ENCODE peak calls at places on chromosomes 13 and 19, in four cellular contexts. One of them, this sample, is unnamed.
A peak's percentile ranks its signal among the peaks of the same experiment; 100 is the strongest.

GRCh38 chr13:37617162-37617561 is 18.6 kb upstream of the POSTN start:
- DNase-seq in brain microvascular endothelial cell: peak; percentile 90
- DNase-seq in fibroblast of lung: peak; percentile 42
- DNase-seq in Peyer's patch: no peak
- DNase-seq in this sample: no peak

GRCh38 chr19:13260883-13261653 is 110.9 kb downstream of the IER2 start:
- DNase-seq in brain microvascular endothelial cell: peak; percentile 89
- DNase-seq in fibroblast of lung: peak; percentile 88
- DNase-seq in Peyer's patch: no peak
- DNase-seq in this sample: no peak

GRCh38 chr13:24148414-24149305 is 11.9 kb upstream of the SPATA13 start:
- DNase-seq in brain microvascular endothelial cell: peak; percentile 94
- DNase-seq in fibroblast of lung: peak; percentile 97
- DNase-seq in Peyer's patch: no peak
- DNase-seq in this sample: no peak

GRCh38 chr19:10593820-10594637 is 6.9 kb upstream of the AP1M2 start:
- DNase-seq in brain microvascular endothelial cell: no peak
- DNase-seq in fibroblast of lung: no peak
- DNase-seq in Peyer's patch: peak; percentile 71
- DNase-seq in this sample: no peak

GRCh38 chr13:46934749-46935148 is 37.9 kb upstream of the HTR2A start:
- DNase-seq in brain microvascular endothelial cell: no peak
- DNase-seq in fibroblast of lung: no peak
- DNase-seq in Peyer's patch: no peak
- DNase-seq in this sample: no peak

GRCh38 chr19:7986321-7987083 is 18.9 kb downstream of the ELAVL1 start:
- DNase-seq in brain microvascular endothelial cell: peak; percentile 61
- DNase-seq in fibroblast of lung: peak; percentile 68
- DNase-seq in Peyer's patch: no peak
- DNase-seq in this sample: no peak

GRCh38 chr13:67139551-67139950 is 90.6 kb downstream of the PCDH9 start:
- DNase-seq in brain microvascular endothelial cell: no peak
- DNase-seq in fibroblast of lung: peak; percentile 20
- DNase-seq in Peyer's patch: no peak
- DNase-seq in this sample: no peak

GRCh38 chr13:43383488-43384165 is 360.2 kb downstream of the DNAJC15 start:
- DNase-seq in brain microvascular endothelial cell: no peak
- DNase-seq in fibroblast of lung: no peak
- DNase-seq in Peyer's patch: no peak
- DNase-seq in this sample: no peak

GRCh38 chr19:29188704-29189375 is 24.1 kb downstream of the UQCRFS1 start:
- DNase-seq in brain microvascular endothelial cell: no peak
- DNase-seq in fibroblast of lung: peak; percentile 18
- DNase-seq in Peyer's patch: no peak
- DNase-seq in this sample: no peak

GRCh38 chr13:111422352-111422751 is 101.9 kb downstream of the TEX29 start:
- DNase-seq in brain microvascular endothelial cell: no peak
- DNase-seq in fibroblast of lung: no peak
- DNase-seq in Peyer's patch: no peak
- DNase-seq in this sample: no peak

GRCh38 chr13:62320129-62320724 is 904.6 kb upstream of the PCDH20 start:
- DNase-seq in brain microvascular endothelial cell: peak; percentile 24
- DNase-seq in fibroblast of lung: peak; percentile 85
- DNase-seq in Peyer's patch: no peak
- DNase-seq in this sample: no peak

GRCh38 chr13:25453966-25454365 is 82.2 kb downstream of the ATP8A2 start:
- DNase-seq in brain microvascular endothelial cell: no peak
- DNase-seq in fibroblast of lung: no peak
- DNase-seq in Peyer's patch: no peak
- DNase-seq in this sample: no peak

GRCh38 chr19:45076029-45076850 is at the start of gene ZNF296:
- DNase-seq in brain microvascular endothelial cell: no peak
- DNase-seq in fibroblast of lung: peak; percentile 43
- DNase-seq in Peyer's patch: peak; percentile 91
- DNase-seq in this sample: peak; percentile 41

GRCh38 chr19:56919308-56919995 is 78.9 kb upstream of the PEG3 start:
- DNase-seq in brain microvascular endothelial cell: no peak
- DNase-seq in fibroblast of lung: no peak
- DNase-seq in Peyer's patch: no peak
- DNase-seq in this sample: no peak

GRCh38 chr19:10095622-10095947 is 6.9 kb downstream of the ANGPTL6 start:
- DNase-seq in brain microvascular endothelial cell: no peak
- DNase-seq in fibroblast of lung: no peak
- DNase-seq in Peyer's patch: no peak
- DNase-seq in this sample: no peak

GRCh38 chr19:28436320-28436719 is 776.6 kb downstream of the UQCRFS1 start:
- DNase-seq in brain microvascular endothelial cell: no peak
- DNase-seq in fibroblast of lung: no peak
- DNase-seq in Peyer's patch: no peak
- DNase-seq in this sample: no peak

GRCh38 chr13:37870895-37871550 is 1.5 kb upstream of the TRPC4 start:
- DNase-seq in brain microvascular endothelial cell: peak; percentile 61
- DNase-seq in fibroblast of lung: peak; percentile 82
- DNase-seq in Peyer's patch: no peak
- DNase-seq in this sample: no peak

GRCh38 chr19:13146763-13147563 is 3.2 kb downstream of the STX10 start:
- DNase-seq in brain microvascular endothelial cell: no peak
- DNase-seq in fibroblast of lung: peak; percentile 66
- DNase-seq in Peyer's patch: no peak
- DNase-seq in this sample: no peak

GRCh38 chr19:31905980-31906948 is 439.1 kb upstream of the ZNF507 start:
- DNase-seq in brain microvascular endothelial cell: no peak
- DNase-seq in fibroblast of lung: peak; percentile 90
- DNase-seq in Peyer's patch: no peak
- DNase-seq in this sample: peak; percentile 29

GRCh38 chr19:35318679-35319448 is 10.1 kb upstream of the CD22 start:
- DNase-seq in brain microvascular endothelial cell: peak; percentile 49
- DNase-seq in fibroblast of lung: peak; percentile 58
- DNase-seq in Peyer's patch: peak; percentile 51
- DNase-seq in this sample: peak; percentile 37

GRCh38 chr19:8307965-8308866 is at the start of gene CD320:
- DNase-seq in brain microvascular endothelial cell: peak; percentile 83
- DNase-seq in fibroblast of lung: peak; percentile 89
- DNase-seq in Peyer's patch: peak; percentile 89
- DNase-seq in this sample: peak; percentile 93

GRCh38 chr19:8321760-8322637 is 703 bp downstream of the RPS28 start:
- DNase-seq in brain microvascular endothelial cell: no peak
- DNase-seq in fibroblast of lung: no peak
- DNase-seq in Peyer's patch: no peak
- DNase-seq in this sample: no peak

GRCh38 chr19:29676586-29676985 is 11.3 kb downstream of the PLEKHF1 start:
- DNase-seq in brain microvascular endothelial cell: no peak
- DNase-seq in fibroblast of lung: no peak
- DNase-seq in Peyer's patch: no peak
- DNase-seq in this sample: peak; percentile 73

GRCh38 chr13:30421093-30422055 is 919 bp upstream of the UBE2L5 start:
- DNase-seq in brain microvascular endothelial cell: peak; percentile 52
- DNase-seq in fibroblast of lung: peak; percentile 89
- DNase-seq in Peyer's patch: peak; percentile 64
- DNase-seq in this sample: peak; percentile 86

GRCh38 chr19:632228-633067 is 889 bp downstream of the POLRMT start:
- DNase-seq in brain microvascular endothelial cell: peak; percentile 75
- DNase-seq in fibroblast of lung: peak; percentile 44
- DNase-seq in Peyer's patch: no peak
- DNase-seq in this sample: no peak

GRCh38 chr13:47904239-47904638 is 96.8 kb downstream of the SUCLA2 start:
- DNase-seq in brain microvascular endothelial cell: no peak
- DNase-seq in fibroblast of lung: no peak
- DNase-seq in Peyer's patch: no peak
- DNase-seq in this sample: no peak

GRCh38 chr19:12796146-12797071 is 5.1 kb downstream of the JUNB start:
- DNase-seq in brain microvascular endothelial cell: peak; percentile 58
- DNase-seq in fibroblast of lung: peak; percentile 82
- DNase-seq in Peyer's patch: peak; percentile 72
- DNase-seq in this sample: peak; percentile 78

GRCh38 chr19:45976180-45976579 is 2.5 kb upstream of the NOVA2 start:
- DNase-seq in brain microvascular endothelial cell: peak; percentile 9
- DNase-seq in fibroblast of lung: no peak
- DNase-seq in Peyer's patch: no peak
- DNase-seq in this sample: no peak

GRCh38 chr19:47882890-47883289 is 3.2 kb downstream of the SULT2A1 start:
- DNase-seq in brain microvascular endothelial cell: no peak
- DNase-seq in fibroblast of lung: no peak
- DNase-seq in Peyer's patch: no peak
- DNase-seq in this sample: no peak

GRCh38 chr13:20340759-20341161 is 108.6 kb upstream of the GJB6 start:
- DNase-seq in brain microvascular endothelial cell: no peak
- DNase-seq in fibroblast of lung: peak; percentile 13
- DNase-seq in Peyer's patch: no peak
- DNase-seq in this sample: no peak

GRCh38 chr13:79392882-79393563 is 13.0 kb downstream of the RBM26 start:
- DNase-seq in brain microvascular endothelial cell: peak; percentile 36
- DNase-seq in fibroblast of lung: peak; percentile 17
- DNase-seq in Peyer's patch: no peak
- DNase-seq in this sample: no peak

GRCh38 chr13:41613984-41614581 is 156.7 kb downstream of the RGCC start:
- DNase-seq in brain microvascular endothelial cell: peak; percentile 82
- DNase-seq in fibroblast of lung: peak; percentile 95
- DNase-seq in Peyer's patch: no peak
- DNase-seq in this sample: peak; percentile 77

GRCh38 chr13:101453784-101454201 is 1.3 kb downstream of the ITGBL1 start:
- DNase-seq in brain microvascular endothelial cell: no peak
- DNase-seq in fibroblast of lung: no peak
- DNase-seq in Peyer's patch: no peak
- DNase-seq in this sample: peak; percentile 14

GRCh38 chr19:14059093-14059480 is 2.8 kb downstream of the PALM3 start:
- DNase-seq in brain microvascular endothelial cell: no peak
- DNase-seq in fibroblast of lung: no peak
- DNase-seq in Peyer's patch: no peak
- DNase-seq in this sample: no peak

GRCh38 chr19:12779162-12779993 is 4.0 kb upstream of the HOOK2 start:
- DNase-seq in brain microvascular endothelial cell: peak; percentile 79
- DNase-seq in fibroblast of lung: peak; percentile 93
- DNase-seq in Peyer's patch: no peak
- DNase-seq in this sample: peak; percentile 64

GRCh38 chr19:54473071-54473941 is at the start of gene CDC42EP5:
- DNase-seq in brain microvascular endothelial cell: peak; percentile 69
- DNase-seq in fibroblast of lung: peak; percentile 84
- DNase-seq in Peyer's patch: no peak
- DNase-seq in this sample: peak; percentile 87

GRCh38 chr13:112966776-112967175 is 2.2 kb upstream of the MCF2L start:
- DNase-seq in brain microvascular endothelial cell: no peak
- DNase-seq in fibroblast of lung: no peak
- DNase-seq in Peyer's patch: no peak
- DNase-seq in this sample: no peak

GRCh38 chr13:112969692-112970338 is 801 bp downstream of the MCF2L start:
- DNase-seq in brain microvascular endothelial cell: no peak
- DNase-seq in fibroblast of lung: no peak
- DNase-seq in Peyer's patch: no peak
- DNase-seq in this sample: no peak

GRCh38 chr13:112968910-112969691 is at the start of gene MCF2L:
- DNase-seq in brain microvascular endothelial cell: no peak
- DNase-seq in fibroblast of lung: peak; percentile 42
- DNase-seq in Peyer's patch: peak; percentile 48
- DNase-seq in this sample: peak; percentile 50

GRCh38 chr13:112967666-112968379 is 1.2 kb upstream of the MCF2L start:
- DNase-seq in brain microvascular endothelial cell: no peak
- DNase-seq in fibroblast of lung: no peak
- DNase-seq in Peyer's patch: no peak
- DNase-seq in this sample: no peak

GRCh38 chr13:112968380-112968909 is 569 bp upstream of the MCF2L start:
- DNase-seq in brain microvascular endothelial cell: no peak
- DNase-seq in fibroblast of lung: no peak
- DNase-seq in Peyer's patch: peak; percentile 41
- DNase-seq in this sample: peak; percentile 62
- H3K4me3 ChIP-seq in brain microvascular endothelial cell: no peak overlapping the region
- H3K4me3 ChIP-seq in fibroblast of lung: no peak overlapping the region
- H3K4me3 ChIP-seq in Peyer's patch: peak overlapping the region; percentile 60
- H3K4me3 ChIP-seq in this sample: peak overlapping the region; percentile 53

GRCh38 chr13:109788372-109789195 is 2.2 kb upstream of the IRS2 start:
- DNase-seq in brain microvascular endothelial cell: no peak
- DNase-seq in fibroblast of lung: no peak
- DNase-seq in Peyer's patch: no peak
- DNase-seq in this sample: no peak

GRCh38 chr13:109785892-109786450 is 412 bp downstream of the IRS2 start:
- DNase-seq in brain microvascular endothelial cell: no peak
- DNase-seq in fibroblast of lung: no peak
- DNase-seq in Peyer's patch: no peak
- DNase-seq in this sample: peak; percentile 33

GRCh38 chr13:109786457-109787134 is at the start of gene IRS2:
- DNase-seq in brain microvascular endothelial cell: peak; percentile 87
- DNase-seq in fibroblast of lung: peak; percentile 93
- DNase-seq in Peyer's patch: peak; percentile 89
- DNase-seq in this sample: peak; percentile 91

GRCh38 chr13:109789262-109789661 is 2.9 kb upstream of the IRS2 start:
- DNase-seq in brain microvascular endothelial cell: no peak
- DNase-seq in fibroblast of lung: no peak
- DNase-seq in Peyer's patch: no peak
- DNase-seq in this sample: no peak

DNA sequence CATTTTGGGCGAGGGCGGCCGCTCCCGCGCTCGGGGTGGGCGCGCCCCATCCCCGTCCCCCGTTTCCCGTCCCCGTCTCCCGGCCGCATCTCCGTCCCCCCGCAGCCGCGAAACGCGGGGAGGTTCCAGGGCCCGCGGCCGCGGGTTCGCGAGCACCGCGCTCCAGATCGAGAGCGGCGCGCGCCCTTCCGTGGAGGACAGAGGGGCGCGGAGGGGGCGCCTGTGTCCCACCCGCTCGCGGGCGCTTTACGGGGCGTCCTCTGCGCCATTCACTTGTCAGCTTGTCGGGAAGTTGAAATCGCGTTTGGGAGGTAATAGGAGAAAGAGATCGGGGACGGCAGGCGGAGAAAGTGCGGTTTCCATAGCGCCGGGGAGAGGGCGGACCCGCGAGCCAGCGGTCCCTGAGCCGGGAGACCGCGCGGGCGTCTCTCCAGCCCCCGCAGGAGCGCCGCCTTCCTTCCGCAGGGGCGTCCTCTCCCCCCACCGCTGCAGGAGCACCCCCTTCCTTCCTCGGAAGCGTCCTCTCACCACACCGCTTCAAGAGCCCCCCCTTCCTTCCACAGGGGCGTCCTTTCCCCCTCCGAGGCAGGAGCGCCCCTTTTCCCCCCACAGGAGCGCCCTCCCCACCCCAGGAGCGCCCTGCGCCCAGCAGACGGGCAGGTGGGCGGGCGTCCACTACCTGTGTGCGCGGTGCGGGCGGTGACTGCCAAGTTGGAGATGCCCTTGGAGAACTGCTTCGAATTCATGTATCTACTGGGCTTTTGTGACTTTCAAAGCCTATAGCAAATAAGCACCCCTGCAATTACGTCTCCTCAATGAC is 962 bp upstream of the IRS2 start:
- DNase-seq in brain microvascular endothelial cell: no peak
- DNase-seq in fibroblast of lung: no peak
- DNase-seq in Peyer's patch: no peak
- DNase-seq in this sample: peak; percentile 28
- H3K27ac ChIP-seq in brain microvascular endothelial cell: peak overlapping the region; percentile 78
- H3K27ac ChIP-seq in fibroblast of lung: peak overlapping the region; percentile 32
- H3K27ac ChIP-seq in Peyer's patch: peak overlapping the region; percentile 81
- H3K27ac ChIP-seq in this sample: peak overlapping the region; percentile 88

GRCh38 chr19:3656747-3657394 is 30.3 kb upstream of the CACTIN start:
- DNase-seq in brain microvascular endothelial cell: no peak
- DNase-seq in fibroblast of lung: no peak
- DNase-seq in Peyer's patch: no peak
- DNase-seq in this sample: no peak
- TF ChIP-seq CTCF in brain microvascular endothelial cell: peak; percentile 30
- TF ChIP-seq CTCF in fibroblast of lung: no peak
- TF ChIP-seq CTCF in Peyer's patch: no peak
- TF ChIP-seq CTCF in this sample: no peak

GRCh38 chr19:4816388-4817165 is 14.9 kb downstream of the TICAM1 start:
- DNase-seq in brain microvascular endothelial cell: no peak
- DNase-seq in fibroblast of lung: no peak
- DNase-seq in Peyer's patch: no peak
- DNase-seq in this sample: no peak
- H3K4me3 ChIP-seq in brain microvascular endothelial cell: no peak overlapping the region
- H3K4me3 ChIP-seq in fibroblast of lung: no peak overlapping the region
- H3K4me3 ChIP-seq in Peyer's patch: no peak overlapping the region
- H3K4me3 ChIP-seq in this sample: no peak overlapping the region

This sample was measured in heart right ventricle.